ENCODE peak calls at places on chromosome 2, in nine cellular contexts. One of them, this sample, is unnamed.

GRCh38 chr2:219446101-219446504 is 11.5 kb downstream of the SPEG start:
- DNase-seq in endothelial cell: peak; percentile 74
- DNase-seq in A549: peak; percentile 46
- DNase-seq in mammary epithelial cell: peak; percentile 67
- DNase-seq in fibroblast of lung: peak; percentile 63
- DNase-seq in BJ: no peak
- DNase-seq in fibroblast of pulmonary artery: peak; percentile 72
- DNase-seq in lower lobe of right lung: no peak
- DNase-seq in astrocyte of the spinal cord: peak; percentile 73
- DNase-seq in this sample: no peak

GRCh38 chr2:105403241-105403784 is 4.5 kb upstream of the FHL2 start:
- DNase-seq in endothelial cell: no peak
- DNase-seq in A549: no peak
- DNase-seq in mammary epithelial cell: peak; percentile 87
- DNase-seq in fibroblast of lung: no peak
- DNase-seq in BJ: no peak
- DNase-seq in fibroblast of pulmonary artery: no peak
- DNase-seq in lower lobe of right lung: no peak
- DNase-seq in astrocyte of the spinal cord: no peak
- DNase-seq in this sample: no peak

GRCh38 chr2:26704441-26704977 is 12.0 kb downstream of the KCNK3 start:
- DNase-seq in endothelial cell: no peak
- DNase-seq in A549: no peak
- DNase-seq in mammary epithelial cell: peak; percentile 70
- DNase-seq in fibroblast of lung: no peak
- DNase-seq in BJ: no peak
- DNase-seq in fibroblast of pulmonary artery: peak; percentile 33
- DNase-seq in lower lobe of right lung: no peak
- DNase-seq in astrocyte of the spinal cord: peak; percentile 54
- DNase-seq in this sample: no peak

GRCh38 chr2:54639609-54640008 is 83.9 kb upstream of the EML6 start:
- DNase-seq in endothelial cell: no peak
- DNase-seq in A549: peak; percentile 31
- DNase-seq in mammary epithelial cell: peak; percentile 68
- DNase-seq in fibroblast of lung: no peak
- DNase-seq in BJ: no peak
- DNase-seq in fibroblast of pulmonary artery: peak; percentile 45
- DNase-seq in lower lobe of right lung: no peak
- DNase-seq in astrocyte of the spinal cord: peak; percentile 14
- DNase-seq in this sample: no peak

GRCh38 chr2:137881711-137882110 is 82.6 kb upstream of the HNMT start:
- DNase-seq in endothelial cell: no peak
- DNase-seq in A549: no peak
- DNase-seq in mammary epithelial cell: no peak
- DNase-seq in fibroblast of lung: no peak
- DNase-seq in BJ: no peak
- DNase-seq in fibroblast of pulmonary artery: no peak
- DNase-seq in lower lobe of right lung: no peak
- DNase-seq in astrocyte of the spinal cord: no peak
- DNase-seq in this sample: no peak

GRCh38 chr2:18623782-18624181 is 34.4 kb upstream of the NT5C1B start:
- DNase-seq in endothelial cell: no peak
- DNase-seq in A549: no peak
- DNase-seq in mammary epithelial cell: peak; percentile 84
- DNase-seq in fibroblast of lung: peak; percentile 58
- DNase-seq in BJ: no peak
- DNase-seq in fibroblast of pulmonary artery: peak; percentile 67
- DNase-seq in lower lobe of right lung: no peak
- DNase-seq in astrocyte of the spinal cord: peak; percentile 22
- DNase-seq in this sample: no peak

GRCh38 chr2:16252251-16252650 is 311.9 kb downstream of the MYCN start:
- DNase-seq in endothelial cell: no peak
- DNase-seq in A549: no peak
- DNase-seq in mammary epithelial cell: no peak
- DNase-seq in fibroblast of lung: no peak
- DNase-seq in BJ: no peak
- DNase-seq in fibroblast of pulmonary artery: no peak
- DNase-seq in lower lobe of right lung: peak; percentile 50
- DNase-seq in astrocyte of the spinal cord: no peak
- DNase-seq in this sample: no peak

GRCh38 chr2:217897816-217898806 is 104.7 kb downstream of the TNS1 start:
- DNase-seq in endothelial cell: no peak
- DNase-seq in A549: no peak
- DNase-seq in mammary epithelial cell: no peak
- DNase-seq in fibroblast of lung: no peak
- DNase-seq in BJ: no peak
- DNase-seq in fibroblast of pulmonary artery: no peak
- DNase-seq in lower lobe of right lung: peak; percentile 92
- DNase-seq in astrocyte of the spinal cord: no peak
- DNase-seq in this sample: peak; percentile 75

DNA sequence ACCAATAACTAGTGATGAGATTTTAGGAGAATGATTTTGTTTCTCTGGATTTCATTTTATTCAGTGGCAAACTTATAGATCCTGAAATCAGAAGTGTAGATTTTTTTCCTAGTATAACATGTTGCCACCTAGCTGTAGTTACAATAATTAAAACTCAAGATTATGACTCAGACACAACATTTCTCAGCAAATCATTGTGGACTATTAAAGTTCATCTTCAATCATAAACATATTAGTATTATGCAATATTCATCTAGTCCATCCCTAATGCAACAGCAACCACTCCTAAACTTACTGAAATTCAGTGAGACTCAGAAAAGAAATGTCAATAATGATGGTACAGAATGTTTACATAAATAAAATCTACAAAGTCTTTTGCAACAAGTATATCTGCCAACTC is 51.3 kb downstream of the USP34 start:
- DNase-seq in endothelial cell: no peak
- DNase-seq in A549: no peak
- DNase-seq in mammary epithelial cell: peak; percentile 12
- DNase-seq in fibroblast of lung: peak; percentile 66
- DNase-seq in BJ: no peak
- DNase-seq in fibroblast of pulmonary artery: no peak
- DNase-seq in lower lobe of right lung: no peak
- DNase-seq in astrocyte of the spinal cord: no peak
- DNase-seq in this sample: no peak
- TF ChIP-seq CTCF in endothelial cell: no peak
- TF ChIP-seq CTCF in A549: no peak
- TF ChIP-seq CTCF in mammary epithelial cell: no peak
- TF ChIP-seq CTCF in fibroblast of lung: no peak
- TF ChIP-seq CTCF in BJ: no peak
- TF ChIP-seq CTCF in fibroblast of pulmonary artery: no peak
- TF ChIP-seq CTCF in lower lobe of right lung: no peak
- TF ChIP-seq CTCF in astrocyte of the spinal cord: no peak
- TF ChIP-seq CTCF in this sample: peak; percentile 46

GRCh38 chr2:122884889-122885288 is 1129.4 kb downstream of the TSN start:
- DNase-seq in endothelial cell: no peak
- DNase-seq in A549: no peak
- DNase-seq in mammary epithelial cell: no peak
- DNase-seq in fibroblast of lung: no peak
- DNase-seq in BJ: no peak
- DNase-seq in fibroblast of pulmonary artery: no peak
- DNase-seq in lower lobe of right lung: no peak
- DNase-seq in astrocyte of the spinal cord: no peak
- DNase-seq in this sample: no peak

GRCh38 chr2:122883849-122884248 is 1128.4 kb downstream of the TSN start:
- DNase-seq in endothelial cell: no peak
- DNase-seq in A549: no peak
- DNase-seq in mammary epithelial cell: no peak
- DNase-seq in fibroblast of lung: no peak
- DNase-seq in BJ: no peak
- DNase-seq in fibroblast of pulmonary artery: no peak
- DNase-seq in lower lobe of right lung: no peak
- DNase-seq in astrocyte of the spinal cord: no peak
- DNase-seq in this sample: no peak

GRCh38 chr2:122885436-122885835 is 1130.0 kb downstream of the TSN start:
- DNase-seq in endothelial cell: no peak
- DNase-seq in A549: no peak
- DNase-seq in mammary epithelial cell: peak; percentile 75
- DNase-seq in fibroblast of lung: no peak
- DNase-seq in BJ: no peak
- DNase-seq in fibroblast of pulmonary artery: no peak
- DNase-seq in lower lobe of right lung: no peak
- DNase-seq in astrocyte of the spinal cord: no peak
- DNase-seq in this sample: no peak

DNA sequence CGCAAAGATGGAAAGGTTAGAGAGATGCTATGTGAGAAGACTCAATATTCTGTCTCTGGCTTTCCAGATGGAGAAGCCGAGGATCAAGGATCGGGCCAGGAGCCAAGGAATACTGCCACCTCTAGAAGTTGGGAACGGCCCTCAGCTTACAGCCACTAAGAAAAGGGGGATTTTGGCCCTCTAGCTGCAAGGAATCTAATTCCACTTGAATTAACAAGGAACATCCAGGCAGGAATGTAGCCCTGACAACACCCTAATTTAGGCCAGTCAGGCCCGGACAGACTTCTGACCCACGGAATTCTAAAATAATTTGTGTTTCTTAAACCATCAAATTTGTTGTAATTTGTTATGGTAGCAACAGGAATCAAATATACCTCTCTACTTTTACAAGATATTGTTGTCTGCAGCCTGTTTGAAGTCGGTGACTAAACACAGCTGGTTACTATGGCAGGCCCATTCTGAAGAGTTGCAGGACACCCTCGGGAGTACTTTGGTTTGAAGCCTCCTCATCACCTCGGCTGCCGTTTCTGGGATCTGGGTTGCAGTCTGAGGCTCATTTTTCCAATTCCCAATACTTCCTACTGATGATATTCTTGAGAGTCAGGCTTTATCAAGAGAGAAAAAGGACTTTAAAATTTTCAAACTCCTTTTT is 1131.2 kb downstream of the TSN start:
- DNase-seq in endothelial cell: no peak
- DNase-seq in A549: peak; percentile 1
- DNase-seq in mammary epithelial cell: no peak
- DNase-seq in fibroblast of lung: no peak
- DNase-seq in BJ: no peak
- DNase-seq in fibroblast of pulmonary artery: no peak
- DNase-seq in lower lobe of right lung: no peak
- DNase-seq in astrocyte of the spinal cord: no peak
- DNase-seq in this sample: no peak
- TF ChIP-seq CTCF in endothelial cell: no peak
- TF ChIP-seq CTCF in A549: no peak
- TF ChIP-seq CTCF in mammary epithelial cell: no peak
- TF ChIP-seq CTCF in fibroblast of lung: no peak
- TF ChIP-seq CTCF in BJ: no peak
- TF ChIP-seq CTCF in fibroblast of pulmonary artery: no peak
- TF ChIP-seq CTCF in lower lobe of right lung: no peak
- TF ChIP-seq CTCF in astrocyte of the spinal cord: no peak
- TF ChIP-seq CTCF in this sample: no peak

GRCh38 chr2:214376631-214377624 is 33.9 kb upstream of the VWC2L start:
- DNase-seq in endothelial cell: no peak
- DNase-seq in A549: no peak
- DNase-seq in mammary epithelial cell: peak; percentile 59
- DNase-seq in fibroblast of lung: no peak
- DNase-seq in BJ: no peak
- DNase-seq in fibroblast of pulmonary artery: no peak
- DNase-seq in lower lobe of right lung: no peak
- DNase-seq in astrocyte of the spinal cord: peak; percentile 7
- DNase-seq in this sample: no peak

GRCh38 chr2:214382229-214382628 is 28.6 kb upstream of the VWC2L start:
- DNase-seq in endothelial cell: no peak
- DNase-seq in A549: no peak
- DNase-seq in mammary epithelial cell: peak; percentile 64
- DNase-seq in fibroblast of lung: no peak
- DNase-seq in BJ: no peak
- DNase-seq in fibroblast of pulmonary artery: no peak
- DNase-seq in lower lobe of right lung: no peak
- DNase-seq in astrocyte of the spinal cord: no peak
- DNase-seq in this sample: no peak

GRCh38 chr2:214379227-214379626 is 31.6 kb upstream of the VWC2L start:
- DNase-seq in endothelial cell: no peak
- DNase-seq in A549: no peak
- DNase-seq in mammary epithelial cell: no peak
- DNase-seq in fibroblast of lung: no peak
- DNase-seq in BJ: no peak
- DNase-seq in fibroblast of pulmonary artery: no peak
- DNase-seq in lower lobe of right lung: no peak
- DNase-seq in astrocyte of the spinal cord: no peak
- DNase-seq in this sample: no peak

GRCh38 chr2:214378455-214379103 is 32.3 kb upstream of the VWC2L start:
- DNase-seq in endothelial cell: no peak
- DNase-seq in A549: no peak
- DNase-seq in mammary epithelial cell: peak; percentile 88
- DNase-seq in fibroblast of lung: no peak
- DNase-seq in BJ: no peak
- DNase-seq in fibroblast of pulmonary artery: no peak
- DNase-seq in lower lobe of right lung: no peak
- DNase-seq in astrocyte of the spinal cord: no peak
- DNase-seq in this sample: no peak
- TF ChIP-seq CTCF in endothelial cell: no peak
- TF ChIP-seq CTCF in A549: no peak
- TF ChIP-seq CTCF in mammary epithelial cell: no peak
- TF ChIP-seq CTCF in fibroblast of lung: no peak
- TF ChIP-seq CTCF in BJ: no peak
- TF ChIP-seq CTCF in fibroblast of pulmonary artery: no peak
- TF ChIP-seq CTCF in lower lobe of right lung: no peak
- TF ChIP-seq CTCF in astrocyte of the spinal cord: no peak
- TF ChIP-seq CTCF in this sample: peak; percentile 3

DNA sequence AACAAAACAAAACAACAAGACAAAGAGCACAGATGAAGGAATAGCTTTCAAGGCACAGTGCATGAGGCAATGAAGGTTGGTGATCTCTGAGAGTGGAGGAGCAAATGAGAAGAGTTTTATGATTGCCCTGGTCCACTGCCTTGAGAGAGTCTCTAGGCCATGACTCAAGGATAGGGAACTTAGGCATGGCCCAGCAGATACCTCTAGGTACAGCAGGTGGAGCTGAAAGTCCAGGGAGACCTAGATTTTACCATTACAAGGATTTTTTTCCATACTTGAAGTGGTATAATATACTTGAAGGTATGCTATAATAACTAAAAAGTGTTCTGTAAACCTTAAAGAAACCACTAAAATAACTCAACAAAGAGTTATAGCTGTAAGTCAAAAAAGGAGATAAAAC is 239.5 kb upstream of the KLHL29 start:
- DNase-seq in endothelial cell: no peak
- DNase-seq in A549: no peak
- DNase-seq in mammary epithelial cell: no peak
- DNase-seq in fibroblast of lung: no peak
- DNase-seq in BJ: no peak
- DNase-seq in fibroblast of pulmonary artery: no peak
- DNase-seq in lower lobe of right lung: no peak
- DNase-seq in astrocyte of the spinal cord: no peak
- DNase-seq in this sample: no peak
- TF ChIP-seq CTCF in endothelial cell: no peak
- TF ChIP-seq CTCF in A549: no peak
- TF ChIP-seq CTCF in mammary epithelial cell: no peak
- TF ChIP-seq CTCF in fibroblast of lung: no peak
- TF ChIP-seq CTCF in BJ: no peak
- TF ChIP-seq CTCF in fibroblast of pulmonary artery: no peak
- TF ChIP-seq CTCF in lower lobe of right lung: no peak
- TF ChIP-seq CTCF in astrocyte of the spinal cord: no peak
- TF ChIP-seq CTCF in this sample: peak; percentile 35

GRCh38 chr2:181058378-181059269 is 78.2 kb downstream of the UBE2E3 start:
- DNase-seq in endothelial cell: peak; percentile 24
- DNase-seq in A549: peak; percentile 49
- DNase-seq in mammary epithelial cell: peak; percentile 31
- DNase-seq in fibroblast of lung: peak; percentile 56
- DNase-seq in BJ: no peak
- DNase-seq in fibroblast of pulmonary artery: peak; percentile 44
- DNase-seq in lower lobe of right lung: no peak
- DNase-seq in astrocyte of the spinal cord: peak; percentile 43
- DNase-seq in this sample: no peak
- TF ChIP-seq CTCF in endothelial cell: peak; percentile 78
- TF ChIP-seq CTCF in A549: peak; percentile 84
- TF ChIP-seq CTCF in mammary epithelial cell: peak; percentile 74
- TF ChIP-seq CTCF in fibroblast of lung: peak; percentile 40
- TF ChIP-seq CTCF in BJ: peak; percentile 42
- TF ChIP-seq CTCF in fibroblast of pulmonary artery: peak; percentile 49
- TF ChIP-seq CTCF in lower lobe of right lung: peak; percentile 64
- TF ChIP-seq CTCF in astrocyte of the spinal cord: peak; percentile 56
- TF ChIP-seq CTCF in this sample: peak; percentile 83

GRCh38 chr2:95074663-95075439 is 46.8 kb downstream of the MRPS5 start:
- DNase-seq in endothelial cell: no peak
- DNase-seq in A549: no peak
- DNase-seq in mammary epithelial cell: no peak
- DNase-seq in fibroblast of lung: no peak
- DNase-seq in BJ: no peak
- DNase-seq in fibroblast of pulmonary artery: no peak
- DNase-seq in lower lobe of right lung: no peak
- DNase-seq in astrocyte of the spinal cord: no peak
- DNase-seq in this sample: no peak
- TF ChIP-seq CTCF in endothelial cell: no peak
- TF ChIP-seq CTCF in A549: no peak
- TF ChIP-seq CTCF in mammary epithelial cell: no peak
- TF ChIP-seq CTCF in fibroblast of lung: no peak
- TF ChIP-seq CTCF in BJ: no peak
- TF ChIP-seq CTCF in fibroblast of pulmonary artery: no peak
- TF ChIP-seq CTCF in lower lobe of right lung: no peak
- TF ChIP-seq CTCF in astrocyte of the spinal cord: no peak
- TF ChIP-seq CTCF in this sample: no peak

This sample was measured in chondrocyte.